ENCODE peak calls at places on chromosome 14, in five cellular contexts. K is H1, Q is transverse colon, X is IMR-90, Z is body of pancreas. Y is an unnamed sample.

GRCh38 chr14:80388980-80389711 is 177.8 kb upstream of the DIO2 start:
- DNase-seq in X (peak; percentile 92), Q (no peak), K (no peak), Z (no peak), Y (no peak)

GRCh38 chr14:97491697-97492096 is 694.5 kb downstream of the VRK1 start:
- DNase-seq in X (no peak), Z (no peak), K (no peak), Q (no peak), Y (no peak)

GRCh38 chr14:53956427-53957201 is at the start of gene BMP4:
- DNase-seq in K (peak; percentile 81), Q (peak; percentile 77), X (peak; percentile 30), Z (peak; percentile 68), Y (peak; percentile 86)

GRCh38 chr14:61491224-61491623 is 169.8 kb downstream of the PRKCH start:
- DNase-seq in Z (peak; percentile 58), Q (no peak), K (no peak), X (no peak), Y (peak; percentile 39)

GRCh38 chr14:44966601-44967336 is 4.8 kb downstream of the TOGARAM1 start:
- DNase-seq in X (no peak), Z (no peak), K (no peak), Q (no peak), Y (no peak)

GRCh38 chr14:55754471-55754870 is 174.5 kb downstream of the KTN1 start:
- DNase-seq in Q (no peak), X (no peak), K (no peak), Z (no peak), Y (no peak)

GRCh38 chr14:23102801-23103200 is 2.0 kb downstream of the CIROP start:
- DNase-seq in X (no peak), Z (no peak), K (no peak), Q (no peak), Y (no peak)

GRCh38 chr14:98233656-98234055 is 1038.3 kb downstream of the BCL11B start:
- DNase-seq in X (no peak), K (no peak), Z (no peak), Q (no peak), Y (no peak)

GRCh38 chr14:45085004-45085403 is 1.1 kb downstream of the PRPF39 start:
- DNase-seq in Z (no peak), K (no peak), X (peak; percentile 46), Q (no peak), Y (peak; percentile 46)

GRCh38 chr14:61452452-61452851 is 131.1 kb downstream of the PRKCH start:
- DNase-seq in Z (no peak), Q (no peak), X (no peak), K (no peak), Y (no peak)

GRCh38 chr14:31070431-31070830 is 44.3 kb upstream of the STRN3 start:
- DNase-seq in Q (no peak), Z (no peak), X (peak; percentile 93), K (no peak), Y (no peak)

GRCh38 chr14:21534576-21534975 is 8.4 kb upstream of the SALL2 start:
- DNase-seq in Z (no peak), X (no peak), Q (no peak), K (no peak), Y (no peak)

GRCh38 chr14:22391908-22392307 is 197.1 kb downstream of the DAD1 start:
- DNase-seq in Q (peak; percentile 39), Z (peak; percentile 73), X (peak; percentile 65), K (peak; percentile 41), Y (peak; percentile 78)

GRCh38 chr14:58141893-58142292 is 10.1 kb downstream of the ARMH4 start:
- DNase-seq in Z (no peak), X (no peak), K (no peak), Q (no peak), Y (no peak)

GRCh38 chr14:73965206-73965605 is 15.1 kb downstream of the COQ6 start:
- DNase-seq in K (no peak), X (no peak), Z (no peak), Q (no peak), Y (no peak)

GRCh38 chr14:22314183-22314820 is 274.7 kb downstream of the DAD1 start:
- DNase-seq in X (peak; percentile 62), Q (no peak), K (no peak), Z (peak; percentile 15), Y (peak; percentile 54)

DNA sequence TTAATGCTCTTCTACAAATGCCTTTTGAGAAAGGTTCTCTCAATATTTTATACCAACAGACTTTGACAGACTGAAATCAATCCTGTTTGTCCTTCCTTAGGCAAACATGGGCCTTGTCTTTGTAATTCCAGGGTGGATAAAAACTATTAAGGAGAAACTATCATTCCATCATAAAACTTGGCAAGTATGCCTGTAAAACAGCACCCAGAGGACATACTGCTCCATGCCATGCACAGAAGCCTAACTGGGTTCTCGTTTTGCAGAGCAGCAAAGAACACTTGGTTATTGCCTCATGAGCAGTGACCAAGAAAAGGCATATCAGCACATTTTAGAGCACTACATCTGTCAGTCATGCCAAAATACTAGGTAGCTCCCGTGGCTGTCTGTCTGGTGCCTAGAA is 33.8 kb upstream of the PTGDR start:
- DNase-seq in Q (peak; percentile 14), X (no peak), Z (no peak), K (no peak), Y (no peak)
- TF ChIP-seq POLR2A in Q (no peak), X (no peak), Z (no peak), K (no peak), Y (no peak)

DNA sequence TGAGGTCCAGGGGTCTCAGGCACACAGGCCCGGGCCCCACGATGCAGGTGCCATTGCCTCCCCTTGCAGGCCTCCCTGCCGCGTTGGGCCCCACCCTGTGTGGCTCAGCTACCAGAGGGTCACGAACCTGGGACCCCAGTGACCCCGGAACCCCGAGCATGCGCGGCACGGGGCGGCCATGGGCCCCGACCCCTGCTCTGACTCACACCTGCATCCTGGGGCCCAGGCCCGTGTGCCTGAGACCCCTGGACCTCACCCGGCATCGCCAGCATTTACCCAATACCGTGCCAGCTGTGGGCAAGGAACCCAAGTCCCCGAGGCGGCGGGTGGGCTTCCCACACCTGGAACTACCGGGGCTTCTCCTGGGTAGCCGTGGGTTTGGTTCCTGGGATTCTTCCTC is 25.2 kb downstream of the KIF26A start:
- DNase-seq in Z (no peak), X (no peak), Q (no peak), K (no peak), Y (no peak)
- H3K4me1 ChIP-seq in Z (peaks cover 8% of the 10 kb centered on the region), X (no peaks in the 10 kb centered on the region), Q (no peaks in the 10 kb centered on the region), K (no peaks in the 10 kb centered on the region), Y (no peaks in the 10 kb centered on the region)

GRCh38 chr14:65258391-65258790 is 154.1 kb upstream of the FUT8 start:
- DNase-seq in Q (no peak), X (peak; percentile 79), Z (no peak), K (no peak), Y (peak; percentile 94)

GRCh38 chr14:65255029-65255545 is 152.8 kb upstream of the MAX start:
- DNase-seq in K (no peak), X (peak; percentile 82), Q (no peak), Z (peak; percentile 40), Y (no peak)

GRCh38 chr14:65257405-65257804 is 155.1 kb upstream of the MAX start:
- DNase-seq in K (no peak), Q (no peak), Z (no peak), X (no peak), Y (no peak)

GRCh38 chr14:65255583-65256443 is 153.5 kb upstream of the MAX start:
- DNase-seq in Q (peak; percentile 88), X (no peak), K (peak; percentile 63), Z (peak; percentile 77), Y (no peak)

GRCh38 chr14:65256714-65257113 is 154.4 kb upstream of the MAX start:
- DNase-seq in X (no peak), Q (no peak), Z (no peak), K (no peak), Y (no peak)
- H3K27ac ChIP-seq in X (no peak overlapping the region), Q (peak overlapping the region; percentile 70), Z (no peak overlapping the region), K (no peak overlapping the region), Y (no peak overlapping the region)

GRCh38 chr14:104802913-104803184 is 1.9 kb downstream of the ZBTB42 start:
- DNase-seq in X (no peak), Q (no peak), K (no peak), Z (no peak), Y (no peak)

GRCh38 chr14:104799657-104800599 is 973 bp upstream of the ZBTB42 start:
- DNase-seq in K (peak; percentile 36), Z (peak; percentile 93), Q (peak; percentile 92), X (peak; percentile 67), Y (peak; percentile 62)

GRCh38 chr14:104802120-104802912 is 1.4 kb downstream of the ZBTB42 start:
- DNase-seq in Q (no peak), X (no peak), Z (no peak), K (no peak), Y (no peak)

GRCh38 chr14:104800600-104801283 is at the start of gene ZBTB42:
- DNase-seq in K (no peak), Q (peak; percentile 91), Z (peak; percentile 94), X (peak; percentile 48), Y (peak; percentile 42)

GRCh38 chr14:104801284-104802119 is 601 bp downstream of the ZBTB42 start:
- DNase-seq in Q (peak; percentile 39), Z (peak; percentile 72), K (no peak), X (no peak), Y (no peak)
- TF ChIP-seq POLR2A in Q (no peak), Z (no peak), K (no peak), X (no peak), Y (no peak)

GRCh38 chr14:34035934-34036250 is 85.0 kb upstream of the EGLN3 start:
- DNase-seq in X (no peak), Q (no peak), K (no peak), Z (no peak), Y (no peak)

GRCh38 chr14:34032720-34033119 is 81.8 kb upstream of the EGLN3 start:
- DNase-seq in K (no peak), Z (no peak), X (no peak), Q (no peak), Y (no peak)

GRCh38 chr14:34034447-34035176 is 83.7 kb upstream of the EGLN3 start:
- DNase-seq in K (no peak), X (no peak), Q (no peak), Z (no peak), Y (no peak)

GRCh38 chr14:34036319-34036761 is 85.5 kb upstream of the EGLN3 start:
- DNase-seq in K (no peak), Q (no peak), Z (no peak), X (no peak), Y (no peak)

DNA sequence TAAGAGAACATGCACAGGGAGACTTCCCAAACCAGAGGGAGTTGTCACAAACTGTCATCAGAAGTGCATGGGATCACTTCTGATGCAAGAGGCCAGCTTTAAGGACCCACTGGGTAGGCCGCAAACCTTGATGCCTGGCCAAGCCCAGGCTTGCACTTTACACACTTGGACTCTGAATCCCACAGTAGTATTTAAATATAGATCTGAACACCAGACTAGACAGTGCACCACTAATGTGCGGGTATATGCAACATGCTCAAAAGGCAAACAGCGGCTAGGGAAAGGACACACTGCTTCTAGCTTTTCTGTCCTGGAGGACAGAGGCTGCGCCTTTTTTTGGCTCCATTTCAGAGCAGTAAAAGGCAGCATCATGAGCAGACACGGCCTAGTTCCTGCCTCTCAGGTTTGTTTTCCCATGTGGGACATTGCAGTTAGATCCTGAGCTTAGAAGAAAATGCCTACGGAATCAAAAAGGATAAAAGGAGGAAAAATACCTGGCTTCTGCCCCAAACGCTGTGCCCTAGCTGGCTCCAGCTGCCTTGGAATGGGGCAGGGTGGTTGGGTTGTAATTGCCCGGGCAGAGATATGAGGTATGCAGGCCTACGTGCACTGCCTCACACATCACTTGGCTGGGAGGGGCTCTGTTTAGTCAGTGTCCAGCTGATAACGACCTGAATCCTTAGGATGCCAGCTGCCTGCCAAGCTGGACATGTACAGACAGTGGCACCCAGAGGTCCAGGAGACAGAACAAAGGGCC is 84.5 kb upstream of the EGLN3 start:
- DNase-seq in Q (peak; percentile 65), X (no peak), K (no peak), Z (no peak), Y (no peak)
- H3K4me1 ChIP-seq in Q (peaks cover 29% of the 10 kb centered on the region), X (no peaks in the 10 kb centered on the region), K (no peaks in the 10 kb centered on the region), Z (no peaks in the 10 kb centered on the region), Y (no peaks in the 10 kb centered on the region)

GRCh38 chr14:64279719-64280668 is 14.2 kb downstream of the ESR2 start:
- DNase-seq in Z (no peak), Q (no peak), K (no peak), X (peak; percentile 24), Y (peak; percentile 92)

GRCh38 chr14:64278458-64278857 is 15.7 kb downstream of the ESR2 start:
- DNase-seq in Z (no peak), K (no peak), X (no peak), Q (no peak), Y (no peak)
- H3K27ac ChIP-seq in Z (no peak overlapping the region), K (no peak overlapping the region), X (no peak overlapping the region), Q (no peak overlapping the region), Y (no peak overlapping the region)